ENCODE peak calls at places on chromosomes 5 and 9, in five cellular contexts. One of them, this sample, is unnamed.

GRCh38 chr5:157612071-157612476 is 36.5 kb upstream of the ADAM19 start:
- DNase-seq in astrocyte of the cerebellum: no peak
- DNase-seq in heart right ventricle: no peak
- DNase-seq in thoracic aorta: no peak
- DNase-seq in neural crest cell: no peak
- DNase-seq in this sample: no peak

GRCh38 chr5:16570121-16570815 is 46.5 kb downstream of the RETREG1 start:
- DNase-seq in astrocyte of the cerebellum: no peak
- DNase-seq in neural crest cell: no peak
- DNase-seq in thoracic aorta: no peak
- DNase-seq in heart right ventricle: no peak
- DNase-seq in this sample: no peak

GRCh38 chr5:126365446-126366198 is 57.6 kb upstream of the GRAMD2B start:
- DNase-seq in neural crest cell: no peak
- DNase-seq in thoracic aorta: no peak
- DNase-seq in heart right ventricle: no peak
- DNase-seq in astrocyte of the cerebellum: no peak
- DNase-seq in this sample: no peak

GRCh38 chr9:123073991-123074422 is 40.5 kb downstream of the GPR21 start:
- DNase-seq in heart right ventricle: no peak
- DNase-seq in neural crest cell: no peak
- DNase-seq in astrocyte of the cerebellum: peak; percentile 91
- DNase-seq in thoracic aorta: no peak
- DNase-seq in this sample: no peak

GRCh38 chr5:92391-93220 is 638 bp downstream of the PLEKHG4B start:
- DNase-seq in heart right ventricle: no peak
- DNase-seq in thoracic aorta: no peak
- DNase-seq in neural crest cell: no peak
- DNase-seq in astrocyte of the cerebellum: no peak
- DNase-seq in this sample: peak; percentile 54

GRCh38 chr5:14807471-14807870 is 64.1 kb downstream of the ANKH start:
- DNase-seq in thoracic aorta: no peak
- DNase-seq in neural crest cell: no peak
- DNase-seq in astrocyte of the cerebellum: no peak
- DNase-seq in heart right ventricle: no peak
- DNase-seq in this sample: no peak

GRCh38 chr9:20319241-20319640 is 303.1 kb downstream of the MLLT3 start:
- DNase-seq in astrocyte of the cerebellum: no peak
- DNase-seq in heart right ventricle: no peak
- DNase-seq in thoracic aorta: no peak
- DNase-seq in neural crest cell: no peak
- DNase-seq in this sample: no peak

GRCh38 chr9:36138496-36138895 is 2.0 kb downstream of the GLIPR2 start:
- DNase-seq in astrocyte of the cerebellum: no peak
- DNase-seq in heart right ventricle: no peak
- DNase-seq in neural crest cell: no peak
- DNase-seq in thoracic aorta: no peak
- DNase-seq in this sample: no peak

GRCh38 chr9:109421034-109421700 is 76.9 kb downstream of the PTPN3 start:
- DNase-seq in neural crest cell: no peak
- DNase-seq in astrocyte of the cerebellum: no peak
- DNase-seq in thoracic aorta: no peak
- DNase-seq in heart right ventricle: peak; percentile 43
- DNase-seq in this sample: no peak

GRCh38 chr9:110255064-110255416 is 1.3 kb downstream of the TXN start:
- DNase-seq in thoracic aorta: no peak
- DNase-seq in heart right ventricle: no peak
- DNase-seq in astrocyte of the cerebellum: no peak
- DNase-seq in neural crest cell: no peak
- DNase-seq in this sample: no peak

GRCh38 chr5:79436821-79437220 is 77.1 kb downstream of the HOMER1 start:
- DNase-seq in heart right ventricle: no peak
- DNase-seq in thoracic aorta: no peak
- DNase-seq in astrocyte of the cerebellum: no peak
- DNase-seq in neural crest cell: no peak
- DNase-seq in this sample: no peak

GRCh38 chr5:61295365-61295764 is 36.7 kb upstream of the ZSWIM6 start:
- DNase-seq in thoracic aorta: no peak
- DNase-seq in astrocyte of the cerebellum: no peak
- DNase-seq in heart right ventricle: no peak
- DNase-seq in neural crest cell: no peak
- DNase-seq in this sample: no peak

GRCh38 chr5:54713923-54714581 is 196.5 kb downstream of the SNX18 start:
- DNase-seq in astrocyte of the cerebellum: no peak
- DNase-seq in neural crest cell: no peak
- DNase-seq in thoracic aorta: no peak
- DNase-seq in heart right ventricle: no peak
- DNase-seq in this sample: no peak

GRCh38 chr5:125410501-125411162 is 664.2 kb upstream of the ZNF608 start:
- DNase-seq in thoracic aorta: no peak
- DNase-seq in neural crest cell: no peak
- DNase-seq in astrocyte of the cerebellum: no peak
- DNase-seq in heart right ventricle: no peak
- DNase-seq in this sample: no peak

GRCh38 chr5:178793156-178793555 is 62.7 kb upstream of the ZNF354A start:
- DNase-seq in astrocyte of the cerebellum: no peak
- DNase-seq in heart right ventricle: peak; percentile 33
- DNase-seq in neural crest cell: peak; percentile 44
- DNase-seq in thoracic aorta: no peak
- DNase-seq in this sample: no peak
- TF ChIP-seq CTCF in astrocyte of the cerebellum: no peak
- TF ChIP-seq CTCF in heart right ventricle: peak; percentile 34
- TF ChIP-seq CTCF in neural crest cell: peak; percentile 51
- TF ChIP-seq CTCF in thoracic aorta: no peak
- TF ChIP-seq CTCF in this sample: no peak

GRCh38 chr9:131094622-131095021 is 1.7 kb upstream of the AIF1L start:
- DNase-seq in astrocyte of the cerebellum: no peak
- DNase-seq in heart right ventricle: peak; percentile 63
- DNase-seq in thoracic aorta: no peak
- DNase-seq in neural crest cell: no peak
- DNase-seq in this sample: no peak

GRCh38 chr9:131097259-131097947 is 1.1 kb downstream of the AIF1L start:
- DNase-seq in heart right ventricle: no peak
- DNase-seq in neural crest cell: no peak
- DNase-seq in thoracic aorta: no peak
- DNase-seq in astrocyte of the cerebellum: no peak
- DNase-seq in this sample: no peak

GRCh38 chr9:131094015-131094414 is 2.3 kb upstream of the AIF1L start:
- DNase-seq in heart right ventricle: no peak
- DNase-seq in neural crest cell: no peak
- DNase-seq in astrocyte of the cerebellum: no peak
- DNase-seq in thoracic aorta: no peak
- DNase-seq in this sample: no peak

GRCh38 chr9:131096490-131097258 is at the start of gene AIF1L:
- DNase-seq in thoracic aorta: no peak
- DNase-seq in neural crest cell: peak; percentile 31
- DNase-seq in heart right ventricle: peak; percentile 38
- DNase-seq in astrocyte of the cerebellum: no peak
- DNase-seq in this sample: no peak

GRCh38 chr9:131095666-131096489 is 453 bp upstream of the AIF1L start:
- DNase-seq in neural crest cell: peak; percentile 81
- DNase-seq in astrocyte of the cerebellum: no peak
- DNase-seq in heart right ventricle: peak; percentile 60
- DNase-seq in thoracic aorta: no peak
- DNase-seq in this sample: peak; percentile 59
- TF ChIP-seq CTCF in neural crest cell: peak; percentile 53
- TF ChIP-seq CTCF in astrocyte of the cerebellum: peak; percentile 18
- TF ChIP-seq CTCF in heart right ventricle: peak; percentile 22
- TF ChIP-seq CTCF in thoracic aorta: peak; percentile 21
- TF ChIP-seq CTCF in this sample: no peak

DNA sequence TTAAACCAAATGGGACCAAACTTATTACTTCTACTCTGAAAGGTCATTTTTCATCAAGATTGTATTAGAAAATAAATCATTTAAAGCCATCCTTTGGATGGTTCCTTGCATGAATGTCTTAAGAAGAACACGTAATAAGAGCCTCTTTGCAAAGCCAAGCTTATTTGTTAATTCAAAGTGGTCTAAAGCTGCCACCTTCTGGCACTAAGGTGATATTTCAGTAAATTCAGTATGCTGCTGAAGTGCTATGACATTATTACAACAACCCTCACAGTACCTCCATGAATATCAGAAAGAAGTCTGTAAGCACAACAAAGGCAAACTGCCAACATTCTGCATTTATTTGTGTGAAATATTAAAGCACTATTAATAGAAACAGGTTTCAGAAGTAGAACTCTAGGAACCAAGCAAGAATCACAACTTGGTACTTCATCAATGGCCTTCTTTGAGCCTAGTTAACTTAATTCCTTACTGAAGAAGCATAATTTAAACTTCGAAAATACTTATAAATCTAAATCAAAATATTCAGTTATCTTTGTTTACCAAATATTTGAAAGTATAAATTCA is 53.1 kb upstream of the TYRP1 start:
- DNase-seq in heart right ventricle: no peak
- DNase-seq in astrocyte of the cerebellum: peak; percentile 42
- DNase-seq in thoracic aorta: no peak
- DNase-seq in neural crest cell: no peak
- DNase-seq in this sample: peak; percentile 4
- TF ChIP-seq CTCF in heart right ventricle: peak; percentile 56
- TF ChIP-seq CTCF in astrocyte of the cerebellum: peak; percentile 59
- TF ChIP-seq CTCF in thoracic aorta: peak; percentile 43
- TF ChIP-seq CTCF in neural crest cell: peak; percentile 72
- TF ChIP-seq CTCF in this sample: no peak

DNA sequence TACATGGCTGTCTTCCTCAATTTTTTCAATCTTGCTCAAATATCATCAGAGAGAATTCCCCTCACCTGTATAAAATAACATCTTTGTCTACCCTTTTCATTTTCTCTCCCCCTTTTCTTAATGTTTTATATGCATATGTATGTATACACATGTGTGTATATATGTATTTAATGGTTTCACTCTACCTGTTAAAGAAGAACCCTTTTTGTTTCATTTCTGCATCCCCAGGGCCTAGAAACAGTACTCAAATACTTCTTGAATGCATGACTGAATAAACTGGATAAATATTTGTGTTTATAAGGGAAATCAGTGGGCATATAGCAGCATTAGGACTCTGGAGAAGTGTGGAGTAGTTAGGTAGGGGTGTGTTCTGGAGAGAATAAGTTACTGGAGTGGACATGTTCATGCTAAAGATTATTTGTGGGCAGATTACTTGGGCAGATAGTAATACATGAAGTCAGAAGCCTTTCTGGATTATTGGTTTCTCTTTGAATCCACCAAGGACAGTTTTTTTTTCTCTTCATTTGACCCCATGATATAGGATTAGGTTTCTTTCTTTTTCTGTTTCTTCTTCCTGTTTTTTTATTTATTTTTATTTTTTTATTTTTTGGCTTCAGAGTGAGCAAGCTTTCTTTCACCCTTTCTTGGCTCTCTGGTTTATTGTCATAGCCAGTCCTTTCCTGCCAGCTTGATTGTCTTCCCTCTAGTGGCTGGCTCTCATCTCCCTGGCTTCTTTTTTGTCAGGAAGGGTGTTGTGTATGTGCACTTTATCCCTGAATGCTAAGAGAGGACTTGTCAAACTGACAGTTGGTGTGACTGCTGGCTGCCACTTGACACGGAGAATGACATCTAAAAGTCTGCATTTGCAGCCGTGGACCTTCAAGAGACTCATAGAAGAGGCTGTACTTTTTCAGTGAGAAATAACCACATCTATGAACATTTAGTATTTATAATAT is 89.3 kb downstream of the ZCCHC7 start:
- DNase-seq in neural crest cell: no peak
- DNase-seq in heart right ventricle: no peak
- DNase-seq in thoracic aorta: no peak
- DNase-seq in astrocyte of the cerebellum: no peak
- DNase-seq in this sample: no peak
- TF ChIP-seq CTCF in neural crest cell: no peak
- TF ChIP-seq CTCF in heart right ventricle: no peak
- TF ChIP-seq CTCF in thoracic aorta: no peak
- TF ChIP-seq CTCF in astrocyte of the cerebellum: peak; percentile 16
- TF ChIP-seq CTCF in this sample: no peak

GRCh38 chr9:117160254-117160653 is 254.6 kb downstream of the ASTN2 start:
- DNase-seq in neural crest cell: no peak
- DNase-seq in heart right ventricle: no peak
- DNase-seq in thoracic aorta: no peak
- DNase-seq in astrocyte of the cerebellum: no peak
- DNase-seq in this sample: no peak
- TF ChIP-seq CTCF in neural crest cell: peak; percentile 26
- TF ChIP-seq CTCF in heart right ventricle: peak; percentile 26
- TF ChIP-seq CTCF in thoracic aorta: no peak
- TF ChIP-seq CTCF in astrocyte of the cerebellum: no peak
- TF ChIP-seq CTCF in this sample: no peak

GRCh38 chr9:96856363-96857286 is 2.3 kb upstream of the ZNF782 start:
- DNase-seq in thoracic aorta: no peak
- DNase-seq in neural crest cell: peak; percentile 70
- DNase-seq in astrocyte of the cerebellum: peak; percentile 55
- DNase-seq in heart right ventricle: peak; percentile 47
- DNase-seq in this sample: peak; percentile 54
- TF ChIP-seq CTCF in thoracic aorta: peak; percentile 62
- TF ChIP-seq CTCF in neural crest cell: peak; percentile 98
- TF ChIP-seq CTCF in astrocyte of the cerebellum: peak; percentile 93
- TF ChIP-seq CTCF in heart right ventricle: peak; percentile 92
- TF ChIP-seq CTCF in this sample: peak; percentile 78

DNA sequence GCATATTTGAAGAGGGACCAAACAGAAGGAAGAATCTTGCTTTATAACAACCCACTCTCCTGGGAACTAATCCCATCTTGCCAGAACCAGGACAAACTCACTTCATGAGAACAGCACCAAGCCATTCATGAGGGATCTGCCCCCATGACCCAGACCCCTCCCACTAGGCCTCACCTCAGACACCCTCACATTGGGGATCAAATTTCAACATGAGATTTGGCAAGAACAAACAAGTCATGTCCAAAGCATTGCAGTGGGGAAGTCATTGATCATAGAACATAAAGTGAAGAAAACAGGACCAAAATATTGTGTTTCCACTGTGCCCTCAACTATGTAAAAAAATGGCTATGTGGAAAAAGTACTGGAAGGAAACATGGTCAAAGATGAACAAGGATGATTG is 43.9 kb downstream of the MAP1B start:
- DNase-seq in astrocyte of the cerebellum: no peak
- DNase-seq in thoracic aorta: no peak
- DNase-seq in neural crest cell: no peak
- DNase-seq in heart right ventricle: no peak
- DNase-seq in this sample: no peak
- TF ChIP-seq CTCF in astrocyte of the cerebellum: no peak
- TF ChIP-seq CTCF in thoracic aorta: no peak
- TF ChIP-seq CTCF in neural crest cell: no peak
- TF ChIP-seq CTCF in heart right ventricle: no peak
- TF ChIP-seq CTCF in this sample: no peak

This sample was measured in GM20000.